ENCODE peak calls at places on chromosomes 5 and 9, in five cellular contexts. N is HT-29; Q is activated CD4-positive, alpha-beta T cell treated with anti-CD3 and anti-CD28 coated beads, Interleukin-2, amount 50 U/mL, for 1 hour; U is NCI-H524; V is NCI-H226. Y is an unnamed sample.
A peak's percentile ranks its signal among the peaks of the same experiment; 100 is the strongest.

GRCh38 chr9:102779341-102779740 is 215.8 kb upstream of the CYLC2 start:
- DNase-seq in V (no peak), N (no peak), U (no peak), Q (no peak), Y (no peak)

GRCh38 chr9:6575324-6575758 is 70.2 kb downstream of the GLDC start:
- DNase-seq in V (no peak), Q (no peak), U (no peak), N (no peak), Y (no peak)

GRCh38 chr5:142981475-142981874 is 211.3 kb downstream of the ARHGAP26 start:
- DNase-seq in U (peak; percentile 42), N (peak; percentile 31), Q (no peak), V (no peak), Y (no peak)

GRCh38 chr5:108212775-108213346 is 169.0 kb downstream of the FBXL17 start:
- DNase-seq in V (no peak), U (no peak), N (peak; percentile 63), Q (no peak), Y (no peak)

GRCh38 chr5:1783214-1783551 is 16.5 kb downstream of the MRPL36 start:
- DNase-seq in U (no peak), Q (no peak), N (no peak), V (no peak), Y (peak; percentile 25)

GRCh38 chr5:170104299-170104698 is 1.4 kb upstream of the FOXI1 start:
- DNase-seq in N (no peak), Q (no peak), V (no peak), U (no peak), Y (no peak)

GRCh38 chr9:79584655-79584982 is 12.9 kb downstream of the TLE4 start:
- DNase-seq in Q (no peak), V (no peak), N (no peak), U (no peak), Y (no peak)

GRCh38 chr5:79047199-79047598 is 22.3 kb downstream of the DMGDH start:
- DNase-seq in U (no peak), N (no peak), V (no peak), Q (no peak), Y (no peak)

GRCh38 chr5:55062039-55062779 is 38.2 kb downstream of the GZMK start:
- DNase-seq in U (no peak), Q (peak; percentile 13), N (no peak), V (no peak), Y (no peak)

GRCh38 chr5:32770444-32770843 is 59.3 kb downstream of the NPR3 start:
- DNase-seq in Q (no peak), N (no peak), V (no peak), U (no peak), Y (no peak)

GRCh38 chr9:129394011-129394919 is 216.2 kb upstream of the IER5L start:
- DNase-seq in U (peak; percentile 88), V (no peak), N (no peak), Q (no peak), Y (no peak)

GRCh38 chr5:112776301-112776856 is 38.7 kb downstream of the APC start:
- DNase-seq in Q (no peak), U (no peak), N (no peak), V (peak; percentile 71), Y (no peak)

GRCh38 chr5:97229196-97229595 is 46.1 kb upstream of the RIOK2 start:
- DNase-seq in V (no peak), Q (no peak), U (no peak), N (no peak), Y (no peak)

GRCh38 chr5:116778015-116778414 is 203.4 kb upstream of the SEMA6A start:
- DNase-seq in U (no peak), V (no peak), Q (no peak), N (no peak), Y (no peak)

GRCh38 chr5:124570285-124571035 is 176.0 kb downstream of the ZNF608 start:
- DNase-seq in N (no peak), U (peak; percentile 74), Q (no peak), V (no peak), Y (no peak)

GRCh38 chr9:14313378-14313940 is 482 bp downstream of the NFIB start:
- DNase-seq in V (no peak), N (peak; percentile 56), U (peak; percentile 26), Q (no peak), Y (no peak)

GRCh38 chr9:111926421-111926875 is 29.8 kb downstream of the UGCG start:
- DNase-seq in V (no peak), N (no peak), Q (peak; percentile 48), U (no peak), Y (no peak)

GRCh38 chr5:5229405-5229804 is 89.3 kb downstream of the ADAMTS16 start:
- DNase-seq in N (no peak), Q (no peak), U (no peak), V (peak; percentile 71), Y (no peak)

GRCh38 chr5:142390303-142390840 is 65.6 kb upstream of the SPRY4 start:
- DNase-seq in V (no peak), U (no peak), Q (no peak), N (no peak), Y (no peak)

GRCh38 chr9:21030389-21031035 is 928 bp downstream of the HACD4 start:
- DNase-seq in V (no peak), U (no peak), Q (no peak), N (no peak), Y (no peak)

Y was measured in breast epithelium.